ENCODE peak calls at places on chromosome 16, in four cellular contexts. K is NCI-H1694; W is NCI-H226; I is activated CD8-positive, alpha-beta memory T cell treated with anti-CD3 and anti-CD28 coated beads for 48 hours. O is an unnamed sample.

GRCh38 chr16:57192720-57193486 is 6.8 kb downstream of the RSPRY1 start:
- DNase-seq in K (no peak), W (peak), I (no peak), O (no peak)

GRCh38 chr16:13343981-13344380 is 442.6 kb downstream of the SHISA9 start:
- DNase-seq in K (no peak), W (no peak), I (no peak), O (no peak)

GRCh38 chr16:66478733-66479511 is 51.8 kb downstream of the BEAN1 start:
- DNase-seq in K (peak), W (peak), I (peak), O (peak)

GRCh38 chr16:84278968-84279367 is 15.7 kb upstream of the WFDC1 start:
- DNase-seq in K (no peak), W (no peak), I (no peak), O (peak)

GRCh38 chr16:26688105-26688504 is 378.6 kb upstream of the C16orf82 start:
- DNase-seq in K (no peak), W (no peak), I (no peak), O (no peak)

GRCh38 chr16:75319513-75320401 is 68.3 kb upstream of the BCAR1 start:
- DNase-seq in K (no peak), W (peak), I (no peak), O (no peak)

GRCh38 chr16:1667271-1667670 is 10.8 kb upstream of the JPT2 start:
- DNase-seq in K (no peak), W (no peak), I (no peak), O (no peak)

GRCh38 chr16:20359997-20360396 is 7.5 kb upstream of the UMOD start:
- DNase-seq in K (no peak), W (no peak), I (no peak), O (no peak)

GRCh38 chr16:27625050-27625697 is 75.2 kb downstream of the KATNIP start:
- DNase-seq in K (no peak), W (peak), I (no peak), O (no peak)

GRCh38 chr16:24624102-24624501 is 84.7 kb downstream of the RBBP6 start:
- DNase-seq in K (no peak), W (no peak), I (no peak), O (no peak)

GRCh38 chr16:14148569-14148968 is 77.5 kb downstream of the MRTFB start:
- DNase-seq in K (no peak), W (no peak), I (no peak), O (no peak)